ENCODE peak calls at places on chromosomes 4 and X, in seven cellular contexts. One of them, this sample, is unnamed.

GRCh38 chr4:2832309-2832980 is 11.2 kb upstream of the ADD1 start:
- DNase-seq in astrocyte of the cerebellum: no peak
- DNase-seq in left ventricle myocardium inferior: peak; percentile 6
- DNase-seq in naive thymus-derived CD4-positive, alpha-beta T cell: peak; percentile 5
- DNase-seq in cardiac fibroblast: no peak
- DNase-seq in Peyer's patch: no peak
- DNase-seq in choroid plexus epithelial cell: no peak
- DNase-seq in this sample: no peak

GRCh38 chrX:78111140-78111931 is 7.3 kb downstream of the PGK1 start:
- DNase-seq in astrocyte of the cerebellum: no peak
- DNase-seq in left ventricle myocardium inferior: no peak
- DNase-seq in naive thymus-derived CD4-positive, alpha-beta T cell: no peak
- DNase-seq in cardiac fibroblast: no peak
- DNase-seq in Peyer's patch: no peak
- DNase-seq in choroid plexus epithelial cell: no peak
- DNase-seq in this sample: no peak

GRCh38 chr4:183291070-183291469 is 29.0 kb downstream of the CLDN22 start:
- DNase-seq in astrocyte of the cerebellum: no peak
- DNase-seq in left ventricle myocardium inferior: no peak
- DNase-seq in naive thymus-derived CD4-positive, alpha-beta T cell: no peak
- DNase-seq in cardiac fibroblast: no peak
- DNase-seq in Peyer's patch: no peak
- DNase-seq in choroid plexus epithelial cell: no peak
- DNase-seq in this sample: no peak

GRCh38 chr4:178205826-178206225 is 763.6 kb upstream of the AGA start:
- DNase-seq in astrocyte of the cerebellum: no peak
- DNase-seq in left ventricle myocardium inferior: no peak
- DNase-seq in naive thymus-derived CD4-positive, alpha-beta T cell: no peak
- DNase-seq in cardiac fibroblast: no peak
- DNase-seq in Peyer's patch: no peak
- DNase-seq in choroid plexus epithelial cell: no peak
- DNase-seq in this sample: no peak

GRCh38 chr4:13656569-13656988 is 29.1 kb upstream of the BOD1L1 start:
- DNase-seq in astrocyte of the cerebellum: peak; percentile 53
- DNase-seq in left ventricle myocardium inferior: peak; percentile 40
- DNase-seq in naive thymus-derived CD4-positive, alpha-beta T cell: peak; percentile 38
- DNase-seq in cardiac fibroblast: peak; percentile 86
- DNase-seq in Peyer's patch: peak; percentile 62
- DNase-seq in choroid plexus epithelial cell: peak; percentile 82
- DNase-seq in this sample: no peak

GRCh38 chr4:24808261-24808660 is 12.9 kb downstream of the SOD3 start:
- DNase-seq in astrocyte of the cerebellum: no peak
- DNase-seq in left ventricle myocardium inferior: no peak
- DNase-seq in naive thymus-derived CD4-positive, alpha-beta T cell: no peak
- DNase-seq in cardiac fibroblast: no peak
- DNase-seq in Peyer's patch: no peak
- DNase-seq in choroid plexus epithelial cell: no peak
- DNase-seq in this sample: no peak

GRCh38 chrX:141791856-141792255 is 46.3 kb upstream of the MAGEC3 start:
- DNase-seq in astrocyte of the cerebellum: no peak
- DNase-seq in left ventricle myocardium inferior: no peak
- DNase-seq in naive thymus-derived CD4-positive, alpha-beta T cell: no peak
- DNase-seq in cardiac fibroblast: peak; percentile 20
- DNase-seq in Peyer's patch: no peak
- DNase-seq in choroid plexus epithelial cell: peak; percentile 4
- DNase-seq in this sample: no peak

GRCh38 chr4:87092389-87093141 is 127.9 kb downstream of the KLHL8 start:
- DNase-seq in astrocyte of the cerebellum: peak; percentile 28
- DNase-seq in left ventricle myocardium inferior: peak; percentile 52
- DNase-seq in naive thymus-derived CD4-positive, alpha-beta T cell: no peak
- DNase-seq in cardiac fibroblast: peak; percentile 93
- DNase-seq in Peyer's patch: peak; percentile 68
- DNase-seq in choroid plexus epithelial cell: peak; percentile 92
- DNase-seq in this sample: no peak

GRCh38 chr4:3021627-3022026 is 52.7 kb downstream of the HTT-AS start:
- DNase-seq in astrocyte of the cerebellum: no peak
- DNase-seq in left ventricle myocardium inferior: no peak
- DNase-seq in naive thymus-derived CD4-positive, alpha-beta T cell: no peak
- DNase-seq in cardiac fibroblast: no peak
- DNase-seq in Peyer's patch: no peak
- DNase-seq in choroid plexus epithelial cell: no peak
- DNase-seq in this sample: no peak

GRCh38 chr4:101835121-101835904 is 44.8 kb downstream of the BANK1 start:
- DNase-seq in astrocyte of the cerebellum: peak; percentile 32
- DNase-seq in left ventricle myocardium inferior: no peak
- DNase-seq in naive thymus-derived CD4-positive, alpha-beta T cell: no peak
- DNase-seq in cardiac fibroblast: peak; percentile 85
- DNase-seq in Peyer's patch: no peak
- DNase-seq in choroid plexus epithelial cell: peak; percentile 81
- DNase-seq in this sample: no peak

GRCh38 chr4:118313098-118313497 is 39.7 kb downstream of the PRSS12 start:
- DNase-seq in astrocyte of the cerebellum: no peak
- DNase-seq in left ventricle myocardium inferior: no peak
- DNase-seq in naive thymus-derived CD4-positive, alpha-beta T cell: no peak
- DNase-seq in cardiac fibroblast: no peak
- DNase-seq in Peyer's patch: no peak
- DNase-seq in choroid plexus epithelial cell: no peak
- DNase-seq in this sample: no peak

GRCh38 chr4:176927664-176928063 is 134.9 kb upstream of the VEGFC start:
- DNase-seq in astrocyte of the cerebellum: peak; percentile 19
- DNase-seq in left ventricle myocardium inferior: no peak
- DNase-seq in naive thymus-derived CD4-positive, alpha-beta T cell: no peak
- DNase-seq in cardiac fibroblast: peak; percentile 93
- DNase-seq in Peyer's patch: no peak
- DNase-seq in choroid plexus epithelial cell: peak; percentile 93
- DNase-seq in this sample: peak; percentile 67

GRCh38 chr4:5571646-5572045 is 136.7 kb downstream of the EVC2 start:
- DNase-seq in astrocyte of the cerebellum: no peak
- DNase-seq in left ventricle myocardium inferior: no peak
- DNase-seq in naive thymus-derived CD4-positive, alpha-beta T cell: no peak
- DNase-seq in cardiac fibroblast: no peak
- DNase-seq in Peyer's patch: no peak
- DNase-seq in choroid plexus epithelial cell: no peak
- DNase-seq in this sample: no peak

GRCh38 chrX:50812995-50813842 is 775 bp downstream of the SHROOM4 start:
- DNase-seq in astrocyte of the cerebellum: no peak
- DNase-seq in left ventricle myocardium inferior: peak; percentile 46
- DNase-seq in naive thymus-derived CD4-positive, alpha-beta T cell: no peak
- DNase-seq in cardiac fibroblast: peak; percentile 53
- DNase-seq in Peyer's patch: peak; percentile 60
- DNase-seq in choroid plexus epithelial cell: peak; percentile 63
- DNase-seq in this sample: no peak

DNA sequence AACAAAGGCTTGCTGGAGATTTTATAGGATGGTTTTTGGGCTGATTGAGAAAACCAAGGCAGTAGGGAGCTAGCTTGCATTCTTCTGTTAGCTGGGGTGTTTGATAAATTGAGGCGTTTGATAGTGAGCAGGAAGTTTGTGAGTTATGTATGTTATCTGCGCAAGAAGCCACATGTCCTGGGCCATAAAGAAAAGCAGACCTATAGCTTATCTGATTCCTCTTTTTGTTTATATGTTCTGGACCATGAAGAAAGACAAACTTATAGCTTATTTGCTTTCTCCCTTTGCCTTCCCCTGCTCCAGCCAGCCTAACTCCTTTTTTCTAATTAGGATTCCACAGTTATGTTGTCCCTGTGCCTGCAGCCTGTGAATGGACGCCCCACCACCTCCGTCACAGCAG is 9.2 kb downstream of the HNRNPH2 start:
- DNase-seq in astrocyte of the cerebellum: no peak
- DNase-seq in left ventricle myocardium inferior: no peak
- DNase-seq in naive thymus-derived CD4-positive, alpha-beta T cell: no peak
- DNase-seq in cardiac fibroblast: no peak
- DNase-seq in Peyer's patch: no peak
- DNase-seq in choroid plexus epithelial cell: no peak
- DNase-seq in this sample: no peak
- H3K4me3 ChIP-seq in astrocyte of the cerebellum: no peak overlapping the region
- H3K4me3 ChIP-seq in left ventricle myocardium inferior: no peak overlapping the region
- H3K4me3 ChIP-seq in naive thymus-derived CD4-positive, alpha-beta T cell: no peak overlapping the region
- H3K4me3 ChIP-seq in cardiac fibroblast: no peak overlapping the region
- H3K4me3 ChIP-seq in Peyer's patch: no peak overlapping the region
- H3K4me3 ChIP-seq in choroid plexus epithelial cell: no peak overlapping the region
- H3K4me3 ChIP-seq in this sample: no peak overlapping the region

GRCh38 chrX:1027133-1027532 is 185.3 kb downstream of the CRLF2 start:
- DNase-seq in astrocyte of the cerebellum: no peak
- DNase-seq in left ventricle myocardium inferior: no peak
- DNase-seq in naive thymus-derived CD4-positive, alpha-beta T cell: no peak
- DNase-seq in cardiac fibroblast: no peak
- DNase-seq in Peyer's patch: no peak
- DNase-seq in choroid plexus epithelial cell: no peak
- DNase-seq in this sample: no peak
- H3K4me3 ChIP-seq in astrocyte of the cerebellum: no peak overlapping the region
- H3K4me3 ChIP-seq in left ventricle myocardium inferior: no peak overlapping the region
- H3K4me3 ChIP-seq in naive thymus-derived CD4-positive, alpha-beta T cell: no peak overlapping the region
- H3K4me3 ChIP-seq in cardiac fibroblast: no peak overlapping the region
- H3K4me3 ChIP-seq in Peyer's patch: no peak overlapping the region
- H3K4me3 ChIP-seq in choroid plexus epithelial cell: no peak overlapping the region
- H3K4me3 ChIP-seq in this sample: no peak overlapping the region

GRCh38 chr4:163744861-163745260 is 250.4 kb downstream of the TMA16 start:
- DNase-seq in astrocyte of the cerebellum: no peak
- DNase-seq in left ventricle myocardium inferior: no peak
- DNase-seq in naive thymus-derived CD4-positive, alpha-beta T cell: no peak
- DNase-seq in cardiac fibroblast: no peak
- DNase-seq in Peyer's patch: no peak
- DNase-seq in choroid plexus epithelial cell: no peak
- DNase-seq in this sample: no peak
- H3K4me3 ChIP-seq in astrocyte of the cerebellum: no peak overlapping the region
- H3K4me3 ChIP-seq in left ventricle myocardium inferior: no peak overlapping the region
- H3K4me3 ChIP-seq in naive thymus-derived CD4-positive, alpha-beta T cell: no peak overlapping the region
- H3K4me3 ChIP-seq in cardiac fibroblast: no peak overlapping the region
- H3K4me3 ChIP-seq in Peyer's patch: no peak overlapping the region
- H3K4me3 ChIP-seq in choroid plexus epithelial cell: no peak overlapping the region
- H3K4me3 ChIP-seq in this sample: no peak overlapping the region

GRCh38 chr4:1403591-1404572 is 2.4 kb downstream of the NKX1-1 start:
- DNase-seq in astrocyte of the cerebellum: no peak
- DNase-seq in left ventricle myocardium inferior: no peak
- DNase-seq in naive thymus-derived CD4-positive, alpha-beta T cell: no peak
- DNase-seq in cardiac fibroblast: no peak
- DNase-seq in Peyer's patch: peak; percentile 41
- DNase-seq in choroid plexus epithelial cell: no peak
- DNase-seq in this sample: no peak
- H3K4me3 ChIP-seq in astrocyte of the cerebellum: no peak overlapping the region
- H3K4me3 ChIP-seq in left ventricle myocardium inferior: peak overlapping the region; percentile 32
- H3K4me3 ChIP-seq in naive thymus-derived CD4-positive, alpha-beta T cell: no peak overlapping the region
- H3K4me3 ChIP-seq in cardiac fibroblast: no peak overlapping the region
- H3K4me3 ChIP-seq in Peyer's patch: no peak overlapping the region
- H3K4me3 ChIP-seq in choroid plexus epithelial cell: no peak overlapping the region
- H3K4me3 ChIP-seq in this sample: no peak overlapping the region

GRCh38 chr4:40214038-40214437 is 17.2 kb downstream of the RHOH start:
- DNase-seq in astrocyte of the cerebellum: no peak
- DNase-seq in left ventricle myocardium inferior: no peak
- DNase-seq in naive thymus-derived CD4-positive, alpha-beta T cell: peak; percentile 90
- DNase-seq in cardiac fibroblast: no peak
- DNase-seq in Peyer's patch: no peak
- DNase-seq in choroid plexus epithelial cell: no peak
- DNase-seq in this sample: no peak
- H3K4me3 ChIP-seq in astrocyte of the cerebellum: no peak overlapping the region
- H3K4me3 ChIP-seq in left ventricle myocardium inferior: no peak overlapping the region
- H3K4me3 ChIP-seq in naive thymus-derived CD4-positive, alpha-beta T cell: peak overlapping the region; percentile 25
- H3K4me3 ChIP-seq in cardiac fibroblast: no peak overlapping the region
- H3K4me3 ChIP-seq in Peyer's patch: no peak overlapping the region
- H3K4me3 ChIP-seq in choroid plexus epithelial cell: no peak overlapping the region
- H3K4me3 ChIP-seq in this sample: no peak overlapping the region

This sample was measured in AG04449.